ENCODE peak calls at places on chromosomes 12 and 14, in ten cellular contexts. Y, J, W, C, D, N, P, I, R and V are unnamed samples.

GRCh38 chr14:104678346-104678745 is 11.1 kb upstream of the INF2 start:
- DNase-seq in Y (no peak), J (no peak), W (peak; percentile 68), C (no peak), D (no peak), N (peak; percentile 56), P (no peak), I (no peak), R (no peak), V (no peak)

GRCh38 chr12:52837781-52838736 is 3.9 kb upstream of the KRT79 start:
- DNase-seq in Y (no peak), J (no peak), W (no peak), C (peak; percentile 33), D (no peak), N (no peak), P (no peak), I (peak; percentile 23), R (no peak), V (no peak)

GRCh38 chr14:50659327-50659974 is 8.7 kb downstream of the SAV1 start:
- DNase-seq in Y (no peak), J (no peak), W (peak; percentile 34), C (no peak), D (no peak), N (no peak), P (no peak), I (no peak), R (no peak), V (no peak)

GRCh38 chr12:52215587-52216031 is 17.4 kb upstream of the KRT7 start:
- DNase-seq in Y (no peak), J (no peak), W (no peak), C (peak; percentile 76), D (peak; percentile 64), N (peak; percentile 52), P (no peak), I (no peak), R (no peak), V (no peak)

GRCh38 chr14:63833728-63834127 is 19.1 kb upstream of the SYNE2 start:
- DNase-seq in Y (no peak), J (no peak), W (no peak), C (no peak), D (no peak), N (no peak), P (no peak), I (no peak), R (no peak), V (no peak)

GRCh38 chr12:96244826-96245225 is 50.7 kb downstream of the ELK3 start:
- DNase-seq in Y (no peak), J (peak; percentile 57), W (no peak), C (no peak), D (no peak), N (no peak), P (no peak), I (no peak), R (no peak), V (no peak)

GRCh38 chr14:61588419-61588901 is 106.9 kb upstream of the HIF1A start:
- DNase-seq in Y (no peak), J (no peak), W (no peak), C (no peak), D (no peak), N (no peak), P (no peak), I (no peak), R (no peak), V (no peak)

GRCh38 chr12:24909667-24910066 is 39.2 kb downstream of the BCAT1 start:
- DNase-seq in Y (no peak), J (peak; percentile 76), W (peak; percentile 20), C (no peak), D (no peak), N (peak; percentile 70), P (peak; percentile 47), I (no peak), R (no peak), V (peak; percentile 73)

GRCh38 chr12:46470975-46471374 is 98.4 kb upstream of the SLC38A2 start:
- DNase-seq in Y (no peak), J (no peak), W (no peak), C (no peak), D (peak; percentile 86), N (no peak), P (no peak), I (no peak), R (no peak), V (no peak)

GRCh38 chr12:89529738-89530137 is 3.9 kb upstream of the POC1B start:
- DNase-seq in Y (no peak), J (no peak), W (no peak), C (no peak), D (no peak), N (no peak), P (no peak), I (no peak), R (peak; percentile 30), V (no peak)

GRCh38 chr14:23399591-23399990 is 8.5 kb downstream of the MYH6 start:
- DNase-seq in Y (no peak), J (no peak), W (no peak), C (no peak), D (no peak), N (no peak), P (no peak), I (no peak), R (no peak), V (no peak)

GRCh38 chr12:72053604-72054003 is 115.0 kb downstream of the TPH2 start:
- DNase-seq in Y (no peak), J (no peak), W (no peak), C (no peak), D (no peak), N (no peak), P (no peak), I (no peak), R (no peak), V (no peak)

GRCh38 chr12:75965661-75966060 is 65.9 kb downstream of the PHLDA1 start:
- DNase-seq in Y (no peak), J (no peak), W (no peak), C (no peak), D (no peak), N (no peak), P (no peak), I (no peak), R (no peak), V (no peak)

GRCh38 chr12:75970310-75970709 is 61.3 kb downstream of the PHLDA1 start:
- DNase-seq in Y (no peak), J (no peak), W (no peak), C (no peak), D (no peak), N (no peak), P (no peak), I (no peak), R (no peak), V (no peak)

GRCh38 chr12:75971253-75971652 is 60.3 kb downstream of the PHLDA1 start:
- DNase-seq in Y (no peak), J (no peak), W (no peak), C (no peak), D (no peak), N (no peak), P (no peak), I (no peak), R (no peak), V (no peak)

GRCh38 chr12:75974323-75975273 is 57.0 kb downstream of the PHLDA1 start:
- DNase-seq in Y (no peak), J (no peak), W (no peak), C (no peak), D (no peak), N (peak; percentile 59), P (no peak), I (no peak), R (no peak), V (no peak)

GRCh38 chr12:75969768-75970167 is 61.8 kb downstream of the PHLDA1 start:
- DNase-seq in Y (no peak), J (no peak), W (no peak), C (no peak), D (no peak), N (no peak), P (no peak), I (peak; percentile 80), R (peak; percentile 79), V (no peak)
- H3K27ac ChIP-seq in Y (no peak overlapping the region), J (no peak overlapping the region), W (no peak overlapping the region), C (no peak overlapping the region), D (peak overlapping the region; percentile 25), N (no peak overlapping the region), P (no peak overlapping the region), I (no peak overlapping the region), R (no peak overlapping the region), V (no peak overlapping the region)

GRCh38 chr12:19074700-19075099 is 54.8 kb upstream of the PLEKHA5 start:
- DNase-seq in Y (no peak), J (no peak), W (no peak), C (no peak), D (no peak), N (no peak), P (no peak), I (no peak), R (no peak), V (no peak)
- H3K27ac ChIP-seq in Y (no peak overlapping the region), J (no peak overlapping the region), W (no peak overlapping the region), C (no peak overlapping the region), D (no peak overlapping the region), N (no peak overlapping the region), P (no peak overlapping the region), I (no peak overlapping the region), R (no peak overlapping the region), V (no peak overlapping the region)

GRCh38 chr14:49512571-49512970 is 73.6 kb downstream of the RPS29 start:
- DNase-seq in Y (no peak), J (no peak), W (no peak), C (no peak), D (no peak), N (no peak), P (no peak), I (no peak), R (no peak), V (no peak)

GRCh38 chr14:49512147-49512551 is 74.0 kb downstream of the RPS29 start:
- DNase-seq in Y (no peak), J (no peak), W (no peak), C (no peak), D (peak; percentile 16), N (no peak), P (no peak), I (no peak), R (no peak), V (no peak)

GRCh38 chr14:49508124-49508523 is 78.1 kb downstream of the RPS29 start:
- DNase-seq in Y (no peak), J (no peak), W (no peak), C (no peak), D (no peak), N (no peak), P (no peak), I (no peak), R (no peak), V (no peak)

GRCh38 chr14:49505026-49505766 is 81.0 kb downstream of the RPS29 start:
- DNase-seq in Y (no peak), J (no peak), W (no peak), C (no peak), D (peak; percentile 18), N (no peak), P (no peak), I (no peak), R (peak; percentile 49), V (no peak)

GRCh38 chr14:49506650-49507049 is 79.5 kb downstream of the RPS29 start:
- DNase-seq in Y (no peak), J (no peak), W (no peak), C (no peak), D (no peak), N (no peak), P (no peak), I (no peak), R (no peak), V (no peak)
- H3K27ac ChIP-seq in Y (no peak overlapping the region), J (no peak overlapping the region), W (no peak overlapping the region), C (no peak overlapping the region), D (no peak overlapping the region), N (no peak overlapping the region), P (no peak overlapping the region), I (no peak overlapping the region), R (no peak overlapping the region), V (no peak overlapping the region)

GRCh38 chr12:20188930-20189653 is 179.2 kb upstream of the PDE3A start:
- DNase-seq in Y (no peak), J (no peak), W (no peak), C (no peak), D (no peak), N (no peak), P (no peak), I (no peak), R (no peak), V (no peak)
- H3K27ac ChIP-seq in Y (no peak overlapping the region), J (no peak overlapping the region), W (no peak overlapping the region), C (peak overlapping the region; percentile 20), D (no peak overlapping the region), N (no peak overlapping the region), P (no peak overlapping the region), I (no peak overlapping the region), R (no peak overlapping the region), V (no peak overlapping the region)